ENCODE peak calls at places on chromosomes 3 and 15, in ten cellular contexts. I is lung; C is effector memory CD8-positive, alpha-beta T cell; J is left colon; F is H9; T is NCI-H1417; Y is M059J; D is activated effector memory CD4-positive, alpha-beta T cell treated with Interleukin-2 at 50 U/mL for 16 hours; R is T follicular helper cell; A is activated CD4-positive, alpha-beta T cell treated with anti-CD3 and anti-CD28 coated beads for 24 hours. O is an unnamed sample.

GRCh38 chr15:28930476-28931291 is 44.9 kb downstream of the APBA2 start:
- DNase-seq in Y (no peak), T (no peak), J (no peak), F (no peak), A (no peak), C (no peak), R (no peak), D (no peak), I (no peak), O (no peak)

GRCh38 chr15:65028921-65029735 is at the start of gene MTFMT:
- DNase-seq in Y (peak; percentile 77), A (peak; percentile 96), F (peak; percentile 89), D (peak; percentile 90), J (peak; percentile 97), C (peak; percentile 88), R (peak; percentile 88), T (peak; percentile 95), I (peak; percentile 93), O (peak; percentile 94)

GRCh38 chr3:5294360-5294759 is 106.9 kb downstream of the EDEM1 start:
- DNase-seq in A (no peak), Y (peak; percentile 39), D (no peak), T (no peak), C (no peak), F (no peak), I (no peak), J (no peak), R (no peak), O (no peak)

GRCh38 chr3:158105710-158106438 is at the start of gene SHOX2:
- DNase-seq in T (peak; percentile 80), Y (peak; percentile 78), I (no peak), J (peak; percentile 48), C (no peak), R (no peak), A (no peak), D (no peak), F (peak; percentile 69), O (peak; percentile 28)

GRCh38 chr3:47250309-47251060 is 32.1 kb downstream of the KIF9 start:
- DNase-seq in Y (peak; percentile 58), A (no peak), R (no peak), D (no peak), F (peak; percentile 75), C (no peak), I (peak; percentile 61), J (peak; percentile 20), T (no peak), O (peak; percentile 49)

GRCh38 chr15:41501961-41502786 is 8.5 kb downstream of the ITPKA start:
- DNase-seq in T (no peak), D (no peak), I (no peak), R (no peak), J (no peak), C (no peak), Y (no peak), F (no peak), A (no peak), O (no peak)

GRCh38 chr3:186254676-186255665 is 107.1 kb downstream of the DGKG start:
- DNase-seq in C (no peak), Y (no peak), J (peak; percentile 11), R (no peak), I (no peak), F (no peak), A (peak; percentile 19), T (peak; percentile 12), D (no peak), O (no peak)

GRCh38 chr3:142912440-142913172 is 23.7 kb upstream of the PCOLCE2 start:
- DNase-seq in Y (no peak), J (no peak), R (no peak), A (no peak), F (no peak), I (no peak), T (no peak), D (no peak), C (no peak), O (no peak)

GRCh38 chr15:60973637-60974415 is 255.3 kb downstream of the RORA start:
- DNase-seq in J (no peak), D (no peak), T (no peak), F (no peak), R (no peak), I (no peak), A (no peak), Y (peak; percentile 81), C (no peak), O (no peak)

GRCh38 chr15:29924750-29925149 is 102.5 kb upstream of the TJP1 start:
- DNase-seq in I (peak; percentile 42), T (peak; percentile 46), D (no peak), C (no peak), R (no peak), J (no peak), F (peak; percentile 92), A (no peak), Y (peak; percentile 81), O (no peak)

GRCh38 chr3:196499807-196500524 is 3.6 kb downstream of the RNF168 start:
- DNase-seq in R (no peak), D (no peak), C (no peak), Y (no peak), F (no peak), J (no peak), T (no peak), I (no peak), A (no peak), O (no peak)